ENCODE peak calls at places on chromosomes 1 and 21, in eight cellular contexts. C, U, L, X, M, B, O and A are unnamed samples.

GRCh38 chr21:36665806-36666205 is 33.1 kb upstream of the SIM2 start:
- DNase-seq in O (no peak), C (no peak), U (no peak), L (no peak), B (no peak), X (no peak), M (no peak), A (no peak)

GRCh38 chr21:37870229-37870628 is 46.0 kb downstream of the KCNJ6 start:
- DNase-seq in C (no peak), U (no peak), B (no peak), X (no peak), M (no peak), O (no peak), L (no peak), A (no peak)

GRCh38 chr1:7518411-7518810 is 252.7 kb upstream of the VAMP3 start:
- DNase-seq in C (no peak), L (peak), U (no peak), X (no peak), O (no peak), B (no peak), M (no peak), A (no peak)

GRCh38 chr1:171727778-171728177 is 14.1 kb downstream of the VAMP4 start:
- DNase-seq in O (no peak), B (no peak), X (no peak), L (no peak), M (no peak), U (no peak), C (no peak), A (no peak)

GRCh38 chr1:155091071-155092051 is 12.7 kb downstream of the EFNA3 start:
- DNase-seq in C (peak), O (peak), L (peak), U (peak), X (peak), M (peak), B (peak), A (peak)

GRCh38 chr21:32411366-32412161 is 942 bp upstream of the EVA1C start:
- DNase-seq in M (peak), B (no peak), L (peak), O (peak), C (peak), U (peak), X (no peak), A (peak)

GRCh38 chr1:43831866-43832654 is 101.5 kb upstream of the ARTN start:
- DNase-seq in X (peak), O (no peak), B (no peak), L (no peak), U (no peak), M (no peak), C (no peak), A (no peak)

GRCh38 chr1:59769412-59770095 is 45.2 kb upstream of the HOOK1 start:
- DNase-seq in B (no peak), O (no peak), M (no peak), X (no peak), C (no peak), U (no peak), L (no peak), A (no peak)

GRCh38 chr21:31182231-31183129 is 144.2 kb upstream of the KRTAP19-8 start:
- DNase-seq in U (no peak), C (no peak), X (no peak), M (no peak), O (no peak), B (no peak), L (no peak), A (no peak)

GRCh38 chr1:182374101-182374834 is 17.3 kb downstream of the GLUL start:
- DNase-seq in X (no peak), C (no peak), B (no peak), O (no peak), L (no peak), M (no peak), U (no peak), A (no peak)

GRCh38 chr1:86471296-86471695 is 2.6 kb downstream of the CLCA1 start:
- DNase-seq in X (no peak), L (no peak), C (no peak), U (no peak), B (no peak), O (no peak), M (no peak), A (no peak)

GRCh38 chr1:99438656-99439055 is 174.4 kb downstream of the PLPPR4 start:
- DNase-seq in L (no peak), B (no peak), O (no peak), X (no peak), U (no peak), M (no peak), C (no peak), A (peak)

GRCh38 chr1:84619383-84620093 is 45.3 kb upstream of the CTBS start:
- DNase-seq in U (no peak), L (no peak), B (no peak), C (no peak), O (peak), M (no peak), X (peak), A (peak)

GRCh38 chr1:78668427-78668826 is 18.8 kb downstream of the IFI44 start:
- DNase-seq in B (no peak), X (no peak), O (no peak), M (no peak), U (no peak), L (no peak), C (no peak), A (no peak)

GRCh38 chr1:94616503-94616902 is 74.9 kb upstream of the F3 start:
- DNase-seq in B (no peak), M (no peak), C (no peak), L (no peak), O (no peak), U (no peak), X (no peak), A (no peak)

DNA sequence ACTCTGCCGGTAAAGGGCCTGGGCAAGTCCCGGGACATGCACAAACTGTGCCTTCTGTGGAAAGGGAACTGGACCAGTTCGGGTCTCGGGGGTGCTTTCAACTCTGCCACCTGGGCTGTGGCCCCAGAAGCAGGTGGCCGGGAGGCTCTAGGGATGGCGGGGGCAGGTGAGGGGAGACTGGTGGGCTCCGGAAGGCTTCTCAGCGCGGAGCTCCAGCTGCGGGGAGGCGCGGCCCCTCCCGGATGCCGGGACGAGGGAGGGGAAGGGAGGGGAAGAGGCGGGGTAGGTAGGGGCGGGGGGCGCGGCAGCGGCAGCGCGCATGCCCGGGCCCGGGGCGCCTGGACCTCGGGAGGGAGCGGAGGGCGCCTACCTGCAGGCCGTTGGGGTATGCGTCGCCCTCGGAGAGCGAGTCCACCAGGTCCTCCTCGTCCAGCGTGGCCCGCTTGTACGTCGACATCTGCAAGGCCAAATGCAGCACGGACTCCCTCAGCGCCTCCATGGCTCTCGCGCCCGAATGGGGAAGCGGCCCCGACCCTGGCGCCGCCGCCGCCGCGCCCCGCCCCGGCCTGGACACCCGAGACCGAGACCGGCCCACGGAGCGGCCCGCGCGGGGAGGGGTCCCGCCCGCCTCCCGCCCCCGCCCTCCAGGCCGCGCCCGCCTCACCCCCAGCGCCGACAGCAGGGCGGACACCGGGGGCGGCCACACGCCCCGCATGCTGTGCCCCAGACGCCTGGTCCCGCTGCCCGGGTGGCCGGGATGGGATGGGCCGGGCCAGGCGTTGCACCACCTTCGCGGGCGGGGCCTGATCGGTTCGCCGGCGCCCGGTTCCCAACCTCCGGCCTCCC is at the start of gene ECE1:
- DNase-seq in B (no peak), X (peak), C (peak), M (no peak), U (no peak), O (peak), L (peak), A (no peak)
- TF ChIP-seq POLR2A in B (no peak), X (no peak), C (no peak), M (no peak), U (peak), O (no peak), L (no peak), A (no peak)

GRCh38 chr1:32221581-32221979 is 573 bp downstream of the TMEM234 start:
- DNase-seq in M (no peak), X (no peak), B (no peak), L (no peak), C (no peak), O (no peak), U (no peak), A (no peak)

GRCh38 chr1:32223683-32224082 is 1.5 kb downstream of the EIF3I start:
- DNase-seq in M (no peak), X (no peak), C (no peak), L (no peak), B (no peak), U (no peak), O (no peak), A (no peak)

GRCh38 chr1:32224285-32224684 is 2.1 kb downstream of the EIF3I start:
- DNase-seq in L (no peak), C (no peak), X (no peak), B (no peak), O (no peak), U (no peak), M (no peak), A (no peak)

GRCh38 chr1:32220746-32221580 is 1.2 kb downstream of the TMEM234 start:
- DNase-seq in C (no peak), X (no peak), L (no peak), U (no peak), O (no peak), B (no peak), M (no peak), A (no peak)

GRCh38 chr1:32221980-32222751 is at the start of the genes EIF3I and TMEM234:
- DNase-seq in B (peak), U (peak), O (peak), M (peak), L (peak), C (peak), X (peak), A (peak)
- TF ChIP-seq POLR2A in B (peak), U (peak), O (peak), M (peak), L (peak), C (peak), X (peak), A (peak)

GRCh38 chr1:202919615-202920014 is 7.4 kb downstream of the KLHL12 start:
- DNase-seq in U (peak), O (no peak), X (no peak), C (no peak), L (no peak), M (no peak), B (no peak), A (no peak)
- TF ChIP-seq POLR2A in U (no peak), O (no peak), X (no peak), C (no peak), L (no peak), M (no peak), B (no peak), A (no peak)

DNA sequence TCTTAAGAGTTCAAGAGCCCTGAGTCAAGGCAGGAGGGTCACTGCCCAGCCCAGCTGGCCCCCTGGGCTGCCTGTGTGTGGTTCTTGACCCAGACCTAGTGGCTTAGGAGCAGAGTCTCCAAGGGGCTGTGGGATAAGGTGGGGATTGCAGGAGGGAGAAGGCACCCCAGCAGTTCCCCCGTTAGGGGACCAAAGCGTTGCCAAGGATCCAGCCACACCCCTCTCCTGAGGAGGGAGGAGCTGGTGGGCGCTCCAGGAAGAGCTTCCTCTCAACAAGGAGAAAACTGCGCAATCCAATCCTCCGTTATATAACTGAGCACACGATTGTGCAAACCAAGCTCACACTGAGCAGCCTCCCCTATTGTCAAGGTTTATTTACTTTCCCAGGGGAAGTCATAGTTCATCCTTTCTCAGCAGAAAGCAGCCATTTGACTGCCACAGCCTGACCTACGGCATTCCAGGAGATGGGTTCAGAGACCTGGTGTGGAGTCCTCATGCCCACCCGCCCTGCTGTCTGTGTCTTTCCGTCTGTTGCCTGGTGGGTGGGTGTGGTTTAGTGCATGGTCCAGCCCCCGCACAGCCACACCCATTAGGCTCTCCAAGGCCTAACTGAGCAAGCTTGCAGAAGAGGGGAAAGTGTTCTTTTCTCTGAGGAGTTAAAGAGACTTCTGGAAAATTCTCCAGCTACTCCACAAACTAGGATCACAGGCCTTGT is 3.5 kb downstream of the EPHX1 start:
- DNase-seq in O (peak), U (no peak), X (peak), M (peak), C (peak), L (no peak), B (no peak), A (peak)
- TF ChIP-seq POLR2A in O (peak), U (peak), X (peak), M (peak), C (peak), L (no peak), B (no peak), A (no peak)

GRCh38 chr1:235866913-235867850 is 476 bp upstream of the LYST start:
- DNase-seq in M (peak), O (peak), C (peak), L (peak), B (peak), X (peak), U (peak), A (peak)
- TF ChIP-seq POLR2A in M (peak), O (peak), C (peak), L (peak), B (peak), X (peak), U (no peak), A (peak)

GRCh38 chr1:33247537-33247936 is 8.8 kb upstream of the ZNF362 start:
- DNase-seq in U (no peak), O (no peak), M (no peak), C (no peak), X (no peak), B (no peak), L (no peak), A (no peak)

GRCh38 chr1:33248244-33248643 is 8.0 kb upstream of the ZNF362 start:
- DNase-seq in L (no peak), B (no peak), U (no peak), C (no peak), O (no peak), X (no peak), M (no peak), A (no peak)

GRCh38 chr1:33246171-33246570 is 10.1 kb upstream of the ZNF362 start:
- DNase-seq in C (no peak), M (no peak), O (no peak), X (no peak), U (no peak), B (no peak), L (no peak), A (no peak)

GRCh38 chr1:33250724-33251123 is 5.6 kb upstream of the ZNF362 start:
- DNase-seq in C (no peak), B (no peak), U (no peak), M (no peak), L (no peak), O (no peak), X (no peak), A (no peak)

GRCh38 chr1:33250217-33250616 is 6.1 kb upstream of the ZNF362 start:
- DNase-seq in C (no peak), O (no peak), M (no peak), B (no peak), L (no peak), X (no peak), U (no peak), A (no peak)
- TF ChIP-seq POLR2A in C (no peak), O (no peak), M (no peak), B (no peak), L (no peak), X (no peak), U (no peak), A (no peak)